ENCODE peak calls at places on chromosomes 11 and 22, in four cellular contexts. H is sigmoid colon, V is SK-N-SH, K is transverse colon. W is an unnamed sample.
A peak's percentile ranks its signal among the peaks of the same experiment; 100 is the strongest.

GRCh38 chr22:20488946-20489345 is 6.6 kb downstream of the KLHL22 start:
- DNase-seq in V (no peak), H (no peak), K (no peak), W (peak; percentile 52)

GRCh38 chr11:19080579-19080993 is 20.1 kb upstream of the MRGPRX2 start:
- DNase-seq in K (no peak), V (no peak), H (no peak), W (peak; percentile 67)

GRCh38 chr11:123235117-123235686 is 40.2 kb upstream of the CLMP start:
- DNase-seq in V (peak; percentile 68), K (peak; percentile 50), H (peak; percentile 86), W (no peak)

GRCh38 chr11:45332486-45332934 is 46.4 kb upstream of the SYT13 start:
- DNase-seq in H (peak; percentile 72), K (peak; percentile 42), V (peak; percentile 81), W (no peak)

GRCh38 chr11:43937434-43938411 is 4.7 kb upstream of the C11orf96 start:
- DNase-seq in K (no peak), V (no peak), H (no peak), W (no peak)

GRCh38 chr22:19035474-19036228 is 86.6 kb downstream of the DGCR2 start:
- DNase-seq in H (no peak), K (no peak), V (no peak), W (no peak)

GRCh38 chr11:114166897-114167323 is 107.4 kb downstream of the ZBTB16 start:
- DNase-seq in V (no peak), K (no peak), H (peak; percentile 82), W (no peak)

GRCh38 chr22:17258015-17258827 is 39.0 kb upstream of the ADA2 start:
- DNase-seq in K (peak; percentile 84), H (peak; percentile 83), V (peak; percentile 61), W (peak; percentile 60)

GRCh38 chr11:120326228-120326627 is 1.1 kb downstream of the TLCD5 start:
- DNase-seq in K (no peak), V (no peak), H (no peak), W (no peak)

GRCh38 chr11:64834723-64835615 is 9.5 kb downstream of the CDC42BPG start:
- DNase-seq in V (no peak), H (no peak), K (no peak), W (peak; percentile 88)

GRCh38 chr11:73291196-73291595 is 16.9 kb upstream of the ARHGEF17 start:
- DNase-seq in K (no peak), V (no peak), H (no peak), W (no peak)

GRCh38 chr11:10395196-10395897 is 59.7 kb upstream of the AMPD3 start:
- DNase-seq in K (no peak), H (no peak), V (no peak), W (no peak)

GRCh38 chr11:1049911-1050580 is 13.5 kb upstream of the MUC6 start:
- DNase-seq in K (no peak), V (peak; percentile 34), H (peak; percentile 61), W (no peak)

GRCh38 chr11:24679686-24680318 is 182.9 kb downstream of the LUZP2 start:
- DNase-seq in K (no peak), H (no peak), V (no peak), W (no peak)

GRCh38 chr11:34558211-34558610 is 44.6 kb upstream of the ELF5 start:
- DNase-seq in V (no peak), K (no peak), H (no peak), W (no peak)

GRCh38 chr11:19071255-19071654 is 10.7 kb upstream of the MRGPRX2 start:
- DNase-seq in K (peak; percentile 75), V (peak; percentile 81), H (peak; percentile 75), W (no peak)

GRCh38 chr11:115264278-115264677 is 239.9 kb downstream of the CADM1 start:
- DNase-seq in K (no peak), H (no peak), V (no peak), W (no peak)

GRCh38 chr11:64711944-64712306 is 11.1 kb downstream of the NRXN2 start:
- DNase-seq in K (no peak), V (no peak), H (no peak), W (no peak)

GRCh38 chr22:42734406-42734805 is 13.7 kb upstream of the A4GALT start:
- DNase-seq in V (no peak), K (no peak), H (no peak), W (no peak)

GRCh38 chr11:59262419-59262818 is 49.7 kb upstream of the MPEG1 start:
- DNase-seq in V (no peak), K (no peak), H (no peak), W (no peak)

GRCh38 chr11:83157755-83158473 is 983 bp downstream of the PCF11 start:
- DNase-seq in H (peak; percentile 81), K (peak; percentile 55), V (peak; percentile 47), W (no peak)

GRCh38 chr11:59669611-59670009 is 773 bp upstream of the PATL1 start:
- DNase-seq in K (peak; percentile 42), V (no peak), H (peak; percentile 73), W (peak; percentile 90)

GRCh38 chr11:112174789-112175595 is at the start of gene BCO2:
- DNase-seq in H (peak; percentile 94), V (peak; percentile 79), K (peak; percentile 85), W (no peak)
- H3K4me3 ChIP-seq in H (peak within 1 kb of the TSS; percentile 42), V (peak within 1 kb of the TSS; percentile 50), K (peak within 1 kb of the TSS; percentile 0), W (peak within 1 kb of the TSS; percentile 35)

GRCh38 chr22:44446483-44446882 is 51.5 kb downstream of the RTL6 start:
- DNase-seq in V (no peak), K (no peak), H (no peak), W (no peak)
- TF ChIP-seq CTCF in V (no peak), K (no peak), H (no peak), W (no peak)

GRCh38 chr11:65863889-65864757 is 3.9 kb downstream of the MUS81 start:
- DNase-seq in K (no peak), H (no peak), V (no peak), W (peak; percentile 18)
- TF ChIP-seq POLR2AphosphoS5 in K (no peak), H (peak; percentile 5), V (no peak), W (no peak)

GRCh38 chr11:13927496-13927895 is 35.0 kb upstream of the SPON1 start:
- DNase-seq in V (no peak), H (no peak), K (no peak), W (no peak)

GRCh38 chr11:13923182-13923581 is 39.3 kb upstream of the SPON1 start:
- DNase-seq in V (no peak), H (no peak), K (no peak), W (peak; percentile 63)

GRCh38 chr11:13928566-13929251 is 33.8 kb upstream of the SPON1 start:
- DNase-seq in H (no peak), K (no peak), V (no peak), W (no peak)

GRCh38 chr11:13924801-13925327 is 37.7 kb upstream of the SPON1 start:
- DNase-seq in V (no peak), K (no peak), H (no peak), W (peak; percentile 27)

GRCh38 chr11:13923716-13924650 is 38.5 kb upstream of the SPON1 start:
- DNase-seq in H (no peak), K (no peak), V (no peak), W (no peak)
- H3K4me3 ChIP-seq in H (no peak overlapping the region), K (no peak overlapping the region), V (no peak overlapping the region), W (no peak overlapping the region)

GRCh38 chr11:5703741-5704536 is 14.3 kb downstream of the TRIM22 start:
- DNase-seq in H (no peak), K (no peak), V (no peak), W (no peak)
- TF ChIP-seq CTCF in H (no peak), K (no peak), V (no peak), W (no peak)

GRCh38 chr22:30326704-30327362 is at the start of gene TBC1D10A:
- DNase-seq in K (peak; percentile 96), H (peak; percentile 94), V (peak; percentile 100), W (peak; percentile 97)
- TF ChIP-seq POLR2AphosphoS5 in K (peak; percentile 89), H (peak; percentile 93), V (peak; percentile 47), W (peak; percentile 88)

DNA sequence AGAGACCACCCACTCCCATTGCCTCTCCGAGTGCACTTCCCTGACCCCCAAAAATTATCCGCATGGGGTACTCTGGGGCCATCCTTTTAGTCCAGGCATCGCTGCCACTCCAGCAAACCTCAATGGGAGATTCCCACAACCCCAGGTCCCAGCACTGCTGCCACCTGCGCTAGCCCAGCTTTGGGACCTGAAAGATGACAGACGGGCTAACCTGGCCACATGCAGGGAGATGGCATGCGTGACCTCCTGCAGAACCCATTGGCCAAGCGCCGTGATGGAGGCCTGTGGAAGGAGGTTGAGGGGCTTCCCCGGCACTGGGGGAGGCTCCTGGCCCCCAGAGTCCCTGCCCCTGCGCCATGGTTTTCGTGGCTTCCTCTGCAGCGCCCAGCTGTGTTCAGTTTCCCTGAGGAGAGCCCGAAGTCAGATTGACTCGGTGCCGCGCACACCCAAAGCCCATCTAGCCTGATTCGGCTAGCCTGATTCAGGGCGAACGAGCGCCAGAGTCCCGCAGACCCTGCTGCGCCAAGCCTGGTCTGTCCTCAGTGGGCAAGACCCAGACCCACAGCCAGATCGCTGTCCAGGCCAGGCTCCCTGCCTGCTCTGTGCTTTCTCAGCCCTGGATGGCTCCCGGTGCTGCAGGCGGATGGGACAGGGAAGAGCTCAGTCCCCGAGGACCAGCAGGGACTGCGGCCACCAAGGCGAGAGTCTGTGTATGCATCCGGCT is 751 bp upstream of the WNT7B start:
- DNase-seq in V (peak; percentile 64), H (no peak), K (no peak), W (peak; percentile 39)
- H3K4me3 ChIP-seq in V (no peak overlapping the region), H (no peak overlapping the region), K (no peak overlapping the region), W (peak overlapping the region; percentile 52)

GRCh38 chr11:87013852-87014251 is 23.9 kb upstream of the TMEM135 start:
- DNase-seq in V (no peak), K (no peak), H (no peak), W (no peak)

GRCh38 chr11:87007938-87008337 is 29.8 kb upstream of the TMEM135 start:
- DNase-seq in K (no peak), H (no peak), V (no peak), W (no peak)

GRCh38 chr11:87012673-87013072 is 25.1 kb upstream of the TMEM135 start:
- DNase-seq in V (no peak), H (no peak), K (no peak), W (no peak)

GRCh38 chr11:87015645-87016044 is 22.1 kb upstream of the TMEM135 start:
- DNase-seq in V (no peak), K (no peak), H (no peak), W (no peak)

DNA sequence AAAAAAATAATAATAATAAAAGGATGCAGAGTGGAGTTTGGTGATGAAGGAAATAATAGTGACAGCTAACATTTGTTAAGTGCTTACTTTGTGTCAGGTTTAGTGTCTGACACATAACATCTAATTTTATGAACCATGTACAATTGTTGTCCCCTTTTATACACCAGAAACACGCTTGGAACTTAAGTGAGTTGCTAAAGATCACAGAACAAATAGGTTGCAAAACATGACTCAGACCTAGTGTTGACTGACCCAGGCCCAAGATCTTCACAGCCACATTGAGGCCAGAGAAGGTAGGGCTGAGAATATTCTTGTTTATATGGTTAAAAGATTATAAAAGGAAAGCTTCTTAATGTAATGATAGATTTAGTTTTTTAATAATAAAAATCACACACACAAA is 25.6 kb upstream of the TMEM135 start:
- DNase-seq in H (no peak), V (no peak), K (no peak), W (no peak)
- TF ChIP-seq CTCF in H (no peak), V (no peak), K (no peak), W (no peak)